ENCODE peak calls at places on chromosomes 5 and 9, in eight cellular contexts. T, Q, A, N, V, C, D and R are unnamed samples.

GRCh38 chr5:172640822-172641358 is at the start of gene NEURL1B:
- DNase-seq in C (peak), Q (no peak), A (peak), N (peak), V (peak), D (peak), T (no peak), R (peak)

GRCh38 chr5:2207966-2208544 is 325.3 kb upstream of the IRX4 start:
- DNase-seq in N (no peak), Q (no peak), D (no peak), A (peak), C (no peak), T (no peak), V (peak), R (no peak)

GRCh38 chr5:33409435-33410146 is 31.2 kb upstream of the TARS1 start:
- DNase-seq in T (peak), V (no peak), Q (no peak), C (no peak), N (peak), D (peak), A (no peak), R (peak)

GRCh38 chr5:2219149-2219776 is 336.5 kb upstream of the IRX4 start:
- DNase-seq in C (no peak), D (no peak), N (no peak), V (no peak), Q (no peak), T (no peak), A (no peak), R (no peak)

GRCh38 chr5:133926960-133927615 is 41.3 kb downstream of the C5orf15 start:
- DNase-seq in A (no peak), D (no peak), N (no peak), Q (no peak), T (no peak), V (no peak), C (no peak), R (no peak)

GRCh38 chr9:78428640-78429039 is 131.7 kb downstream of the PSAT1 start:
- DNase-seq in Q (no peak), C (no peak), A (no peak), T (no peak), N (no peak), V (no peak), D (no peak), R (no peak)

GRCh38 chr9:29514336-29514735 is 1941.1 kb upstream of the C9orf72 start:
- DNase-seq in T (no peak), A (no peak), V (peak), C (no peak), D (peak), Q (no peak), N (no peak), R (no peak)

GRCh38 chr5:147690595-147690994 is 91.9 kb downstream of the JAKMIP2 start:
- DNase-seq in D (no peak), T (no peak), C (no peak), A (no peak), N (peak), V (peak), Q (no peak), R (no peak)

GRCh38 chr5:178477224-178478201 is 112.7 kb downstream of the COL23A1 start:
- DNase-seq in V (no peak), A (no peak), D (no peak), N (no peak), C (no peak), Q (no peak), T (no peak), R (no peak)

GRCh38 chr5:146027746-146028145 is 77.6 kb downstream of the PLAC8L1 start:
- DNase-seq in T (no peak), Q (no peak), V (no peak), N (no peak), D (no peak), A (no peak), C (no peak), R (peak)

GRCh38 chr9:32378993-32379729 is 5.3 kb upstream of the ACO1 start:
- DNase-seq in D (peak), C (no peak), N (peak), V (peak), A (peak), T (peak), Q (peak), R (peak)

GRCh38 chr9:89922099-89922498 is 317.3 kb downstream of the GADD45G start:
- DNase-seq in V (no peak), N (no peak), C (no peak), Q (no peak), A (no peak), T (no peak), D (no peak), R (no peak)

GRCh38 chr9:133526721-133527321 is 2.1 kb upstream of the MYMK start:
- DNase-seq in N (no peak), T (no peak), D (no peak), Q (no peak), A (no peak), V (peak), C (no peak), R (no peak)

GRCh38 chr5:11251242-11251641 is 490.2 kb upstream of the DAP start:
- DNase-seq in Q (no peak), N (no peak), V (no peak), T (no peak), D (no peak), C (no peak), A (no peak), R (peak)

GRCh38 chr5:76790632-76791290 is 28.1 kb upstream of the F2RL1 start:
- DNase-seq in V (no peak), C (no peak), D (no peak), T (peak), N (peak), Q (no peak), A (no peak), R (peak)

GRCh38 chr5:6218517-6218916 is 159.8 kb downstream of the MED10 start:
- DNase-seq in C (no peak), T (no peak), N (no peak), A (no peak), D (no peak), V (no peak), Q (no peak), R (no peak)

GRCh38 chr9:122336836-122337560 is 33.8 kb upstream of the PTGS1 start:
- DNase-seq in A (no peak), D (no peak), C (no peak), V (no peak), T (no peak), N (no peak), Q (no peak), R (no peak)

GRCh38 chr9:93100265-93100636 is 4.2 kb downstream of the CARD19 start:
- DNase-seq in A (no peak), D (no peak), Q (no peak), V (no peak), N (no peak), C (peak), T (no peak), R (no peak)

GRCh38 chr5:40134883-40135520 is 544.7 kb upstream of the PTGER4 start:
- DNase-seq in C (no peak), D (no peak), V (no peak), Q (no peak), N (peak), T (no peak), A (no peak), R (peak)

GRCh38 chr5:6273090-6273735 is 105.1 kb downstream of the MED10 start:
- DNase-seq in A (no peak), V (no peak), T (no peak), Q (no peak), C (no peak), N (no peak), D (no peak), R (no peak)

GRCh38 chr5:178545156-178545555 is 45.0 kb downstream of the COL23A1 start:
- DNase-seq in C (peak), N (no peak), Q (no peak), T (no peak), A (no peak), V (no peak), D (no peak), R (no peak)

GRCh38 chr9:38707885-38708640 is 11.9 kb downstream of the FAM240B start:
- DNase-seq in C (no peak), T (no peak), N (peak), Q (no peak), D (no peak), V (peak), A (no peak), R (no peak)

GRCh38 chr5:157343842-157344790 is 78.2 kb downstream of the CYFIP2 start:
- DNase-seq in A (no peak), T (no peak), N (no peak), V (no peak), Q (no peak), D (no peak), C (no peak), R (no peak)

GRCh38 chr5:139272471-139273321 is 20.8 kb upstream of the MATR3 start:
- DNase-seq in N (peak), T (no peak), V (no peak), D (no peak), A (no peak), Q (no peak), C (no peak), R (no peak)

GRCh38 chr9:135275163-135275925 is 187.9 kb downstream of the OLFM1 start:
- DNase-seq in T (no peak), D (peak), N (no peak), C (no peak), V (no peak), Q (no peak), A (no peak), R (no peak)

GRCh38 chr5:163571755-163572154 is 66.3 kb downstream of the MAT2B start:
- DNase-seq in D (no peak), V (no peak), A (no peak), N (peak), T (peak), Q (no peak), C (no peak), R (peak)

GRCh38 chr9:83266618-83267543 is 203.9 kb upstream of the RASEF start:
- DNase-seq in V (no peak), A (peak), C (no peak), N (no peak), T (no peak), Q (no peak), D (peak), R (no peak)

GRCh38 chr9:18889550-18889949 is 143.5 kb downstream of the SAXO1 start:
- DNase-seq in N (no peak), V (no peak), Q (no peak), A (no peak), D (no peak), C (no peak), T (no peak), R (no peak)

GRCh38 chr9:114027159-114027895 is 50.8 kb downstream of the AMBP start:
- DNase-seq in C (no peak), A (no peak), D (no peak), T (no peak), N (no peak), V (peak), Q (no peak), R (no peak)

GRCh38 chr5:67178085-67178484 is 18.5 kb downstream of the CD180 start:
- DNase-seq in V (no peak), N (no peak), C (no peak), T (peak), Q (no peak), A (no peak), D (no peak), R (peak)

GRCh38 chr5:176714067-176714466 is 66.8 kb downstream of the TSPAN17 start:
- DNase-seq in Q (no peak), N (no peak), C (no peak), A (no peak), V (no peak), T (no peak), D (no peak), R (peak)

GRCh38 chr9:89218040-89218928 is 39.7 kb upstream of the SHC3 start:
- DNase-seq in C (no peak), T (no peak), V (no peak), Q (no peak), A (no peak), N (no peak), D (no peak), R (peak)

GRCh38 chr9:123756484-123757106 is 173.3 kb downstream of the DENND1A start:
- DNase-seq in A (no peak), Q (no peak), N (no peak), D (no peak), V (no peak), T (no peak), C (no peak), R (no peak)

GRCh38 chr5:142847898-142848790 is 78.0 kb downstream of the ARHGAP26 start:
- DNase-seq in Q (no peak), V (no peak), N (peak), C (no peak), A (no peak), T (no peak), D (no peak), R (peak)